ENCODE peak calls at places on chromosomes 16 and 17, in ten cellular contexts. M is A549, L is LoVo, K is IMR-90, H is astrocyte of the spinal cord, U is skeletal muscle cell, Z is T-helper 9 cell, D is epithelial cell of esophagus, G is kidney glomerular epithelial cell, J is thyroid gland. C is an unnamed sample.

GRCh38 chr17:80968602-80969029 is 23.0 kb upstream of the CHMP6 start:
- DNase-seq in M (no peak), L (no peak), K (peak; percentile 49), H (no peak), U (no peak), Z (no peak), D (no peak), G (no peak), J (no peak), C (no peak)

GRCh38 chr17:17831208-17832039 is 5.4 kb downstream of the SREBF1 start:
- DNase-seq in M (no peak), L (no peak), K (no peak), H (no peak), U (no peak), Z (no peak), D (no peak), G (no peak), J (no peak), C (no peak)

GRCh38 chr16:11253009-11253994 is 2.7 kb downstream of the SOCS1 start:
- DNase-seq in M (no peak), L (no peak), K (peak; percentile 84), H (peak; percentile 22), U (no peak), Z (peak; percentile 49), D (no peak), G (no peak), J (no peak), C (no peak)

GRCh38 chr17:83189673-83190385 is 110.4 kb downstream of the METRNL start:
- DNase-seq in M (no peak), L (no peak), K (peak; percentile 90), H (peak; percentile 91), U (peak; percentile 52), Z (no peak), D (no peak), G (peak; percentile 48), J (peak; percentile 92), C (peak; percentile 63)

GRCh38 chr16:47732806-47733150 is 271.6 kb downstream of the PHKB start:
- DNase-seq in M (peak; percentile 19), L (no peak), K (peak; percentile 99), H (peak; percentile 98), U (peak; percentile 89), Z (no peak), D (peak; percentile 86), G (peak; percentile 59), J (no peak), C (peak; percentile 72)

GRCh38 chr16:30761427-30761927 is 385 bp downstream of the CFAP119 start:
- DNase-seq in M (no peak), L (no peak), K (peak; percentile 20), H (peak; percentile 22), U (no peak), Z (peak; percentile 17), D (peak; percentile 64), G (peak; percentile 10), J (peak; percentile 35), C (no peak)

GRCh38 chr16:3171855-3172593 is 16.0 kb upstream of the OR1F1 start:
- DNase-seq in M (peak; percentile 94), L (no peak), K (peak; percentile 76), H (no peak), U (no peak), Z (no peak), D (peak; percentile 73), G (peak; percentile 42), J (no peak), C (no peak)

GRCh38 chr17:68184141-68184571 is 63.7 kb upstream of the AMZ2 start:
- DNase-seq in M (no peak), L (no peak), K (no peak), H (peak; percentile 23), U (no peak), Z (no peak), D (peak; percentile 55), G (no peak), J (no peak), C (no peak)

GRCh38 chr17:13825526-13826040 is 223.9 kb upstream of the HS3ST3A1 start:
- DNase-seq in M (no peak), L (no peak), K (no peak), H (no peak), U (no peak), Z (no peak), D (no peak), G (no peak), J (no peak), C (no peak)

GRCh38 chr16:67241008-67241900 is 6.0 kb downstream of the FHOD1 start:
- DNase-seq in M (peak; percentile 74), L (no peak), K (peak; percentile 92), H (peak; percentile 75), U (peak; percentile 73), Z (no peak), D (peak; percentile 80), G (peak; percentile 82), J (peak; percentile 91), C (peak; percentile 36)

GRCh38 chr16:79483336-79483735 is 117.2 kb downstream of the MAF start:
- DNase-seq in M (no peak), L (no peak), K (no peak), H (no peak), U (no peak), Z (no peak), D (no peak), G (no peak), J (no peak), C (no peak)

GRCh38 chr16:49468611-49469322 is 95.2 kb downstream of the C16orf78 start:
- DNase-seq in M (no peak), L (no peak), K (no peak), H (no peak), U (no peak), Z (no peak), D (no peak), G (no peak), J (no peak), C (no peak)

GRCh38 chr16:711548-712320 is 3.2 kb upstream of the METRN start:
- DNase-seq in M (peak; percentile 81), L (peak; percentile 69), K (peak; percentile 50), H (peak; percentile 50), U (no peak), Z (peak; percentile 82), D (peak; percentile 68), G (peak; percentile 56), J (peak; percentile 71), C (no peak)

GRCh38 chr16:84924339-84925091 is 86.8 kb downstream of the ZDHHC7 start:
- DNase-seq in M (no peak), L (no peak), K (no peak), H (no peak), U (no peak), Z (no peak), D (no peak), G (no peak), J (no peak), C (no peak)

GRCh38 chr17:1365445-1366039 is 34.5 kb downstream of the YWHAE start:
- DNase-seq in M (peak; percentile 87), L (peak; percentile 76), K (peak; percentile 81), H (peak; percentile 78), U (peak; percentile 43), Z (peak; percentile 38), D (peak; percentile 82), G (peak; percentile 79), J (peak; percentile 57), C (peak; percentile 53)

GRCh38 chr16:2230376-2230775 is 5.9 kb upstream of the DNASE1L2 start:
- DNase-seq in M (no peak), L (no peak), K (no peak), H (no peak), U (no peak), Z (no peak), D (no peak), G (no peak), J (peak; percentile 97), C (no peak)

GRCh38 chr16:23171234-23171948 is 11.2 kb upstream of the SCNN1G start:
- DNase-seq in M (peak; percentile 19), L (no peak), K (peak; percentile 15), H (peak; percentile 23), U (no peak), Z (no peak), D (peak; percentile 63), G (no peak), J (no peak), C (no peak)

GRCh38 chr16:78297066-78297666 is 197.7 kb downstream of the WWOX start:
- DNase-seq in M (no peak), L (no peak), K (no peak), H (peak; percentile 4), U (no peak), Z (no peak), D (no peak), G (peak; percentile 34), J (peak; percentile 39), C (no peak)

GRCh38 chr16:31134091-31134571 is 1.4 kb downstream of the PRSS8 start:
- DNase-seq in M (no peak), L (no peak), K (peak; percentile 24), H (no peak), U (no peak), Z (no peak), D (peak; percentile 64), G (no peak), J (peak; percentile 59), C (no peak)

GRCh38 chr17:2266045-2266864 is 37.3 kb downstream of the SMG6 start:
- DNase-seq in M (no peak), L (no peak), K (no peak), H (no peak), U (no peak), Z (peak; percentile 70), D (no peak), G (no peak), J (peak; percentile 20), C (no peak)

GRCh38 chr17:49240619-49241018 is 10.0 kb upstream of the PHOSPHO1 start:
- DNase-seq in M (no peak), L (no peak), K (no peak), H (no peak), U (no peak), Z (no peak), D (no peak), G (no peak), J (no peak), C (no peak)

GRCh38 chr17:10812674-10813073 is 8.8 kb upstream of the TMEM238L start:
- DNase-seq in M (no peak), L (peak; percentile 52), K (no peak), H (no peak), U (no peak), Z (no peak), D (no peak), G (no peak), J (peak; percentile 46), C (no peak)

GRCh38 chr17:6145946-6146345 is 75.8 kb downstream of the WSCD1 start:
- DNase-seq in M (no peak), L (no peak), K (no peak), H (no peak), U (no peak), Z (no peak), D (no peak), G (no peak), J (no peak), C (no peak)

GRCh38 chr16:49474741-49475140 is 101.1 kb downstream of the C16orf78 start:
- DNase-seq in M (no peak), L (no peak), K (no peak), H (no peak), U (no peak), Z (no peak), D (no peak), G (no peak), J (no peak), C (no peak)

GRCh38 chr16:85528528-85529387 is 84.4 kb upstream of the GSE1 start:
- DNase-seq in M (peak; percentile 26), L (no peak), K (no peak), H (no peak), U (no peak), Z (peak; percentile 10), D (no peak), G (no peak), J (no peak), C (no peak)

GRCh38 chr17:83180996-83181481 is 101.6 kb downstream of the METRNL start:
- DNase-seq in M (peak; percentile 38), L (no peak), K (no peak), H (no peak), U (no peak), Z (no peak), D (no peak), G (no peak), J (no peak), C (no peak)

GRCh38 chr16:19589771-19590302 is 34.3 kb downstream of the VPS35L start:
- DNase-seq in M (peak; percentile 52), L (no peak), K (peak; percentile 84), H (peak; percentile 71), U (peak; percentile 63), Z (no peak), D (peak; percentile 17), G (no peak), J (no peak), C (peak; percentile 36)

GRCh38 chr17:12691173-12691572 is 25.5 kb downstream of the MYOCD start:
- DNase-seq in M (no peak), L (no peak), K (peak; percentile 53), H (no peak), U (no peak), Z (no peak), D (no peak), G (no peak), J (no peak), C (no peak)